ENCODE peak calls at places on chromosomes 13 and 19, in six cellular contexts. One of them, this sample, is unnamed.
A peak's percentile ranks its signal among the peaks of the same experiment; 100 is the strongest.

GRCh38 chr13:39886336-39886735 is 230.9 kb downstream of the COG6 start:
- DNase-seq in T-helper 1 cell: no peak
- DNase-seq in left ventricle myocardium inferior: no peak
- DNase-seq in NCI-H2171 treated with DMSO at 0.1 percent for 48 hours: no peak
- DNase-seq in NCI-H1092: no peak
- DNase-seq in NCI-H2029: no peak
- DNase-seq in this sample: no peak

GRCh38 chr13:97627566-97627965 is 193.6 kb downstream of the RAP2A start:
- DNase-seq in T-helper 1 cell: no peak
- DNase-seq in left ventricle myocardium inferior: peak; percentile 43
- DNase-seq in NCI-H2171 treated with DMSO at 0.1 percent for 48 hours: peak; percentile 95
- DNase-seq in NCI-H1092: peak; percentile 13
- DNase-seq in NCI-H2029: no peak
- DNase-seq in this sample: no peak

GRCh38 chr19:48475369-48476068 is 6.3 kb downstream of the CYTH2 start:
- DNase-seq in T-helper 1 cell: no peak
- DNase-seq in left ventricle myocardium inferior: no peak
- DNase-seq in NCI-H2171 treated with DMSO at 0.1 percent for 48 hours: no peak
- DNase-seq in NCI-H1092: no peak
- DNase-seq in NCI-H2029: no peak
- DNase-seq in this sample: no peak

GRCh38 chr13:51158365-51158764 is 47.3 kb upstream of the C13orf42 start:
- DNase-seq in T-helper 1 cell: no peak
- DNase-seq in left ventricle myocardium inferior: no peak
- DNase-seq in NCI-H2171 treated with DMSO at 0.1 percent for 48 hours: no peak
- DNase-seq in NCI-H1092: no peak
- DNase-seq in NCI-H2029: no peak
- DNase-seq in this sample: no peak

GRCh38 chr13:33348366-33348765 is 62.8 kb upstream of the STARD13 start:
- DNase-seq in T-helper 1 cell: no peak
- DNase-seq in left ventricle myocardium inferior: no peak
- DNase-seq in NCI-H2171 treated with DMSO at 0.1 percent for 48 hours: no peak
- DNase-seq in NCI-H1092: no peak
- DNase-seq in NCI-H2029: no peak
- DNase-seq in this sample: no peak

GRCh38 chr19:7611541-7612279 is 16.0 kb downstream of the CAMSAP3 start:
- DNase-seq in T-helper 1 cell: no peak
- DNase-seq in left ventricle myocardium inferior: no peak
- DNase-seq in NCI-H2171 treated with DMSO at 0.1 percent for 48 hours: no peak
- DNase-seq in NCI-H1092: no peak
- DNase-seq in NCI-H2029: no peak
- DNase-seq in this sample: no peak

GRCh38 chr13:33761744-33762143 is 56.2 kb upstream of the RFC3 start:
- DNase-seq in T-helper 1 cell: no peak
- DNase-seq in left ventricle myocardium inferior: no peak
- DNase-seq in NCI-H2171 treated with DMSO at 0.1 percent for 48 hours: peak; percentile 44
- DNase-seq in NCI-H1092: peak; percentile 56
- DNase-seq in NCI-H2029: no peak
- DNase-seq in this sample: peak; percentile 10

GRCh38 chr19:46049597-46049996 is 8.8 kb upstream of the IGFL4 start:
- DNase-seq in T-helper 1 cell: no peak
- DNase-seq in left ventricle myocardium inferior: no peak
- DNase-seq in NCI-H2171 treated with DMSO at 0.1 percent for 48 hours: no peak
- DNase-seq in NCI-H1092: no peak
- DNase-seq in NCI-H2029: no peak
- DNase-seq in this sample: no peak

GRCh38 chr19:46716013-46716671 is 772 bp downstream of the PRKD2 start:
- DNase-seq in T-helper 1 cell: no peak
- DNase-seq in left ventricle myocardium inferior: no peak
- DNase-seq in NCI-H2171 treated with DMSO at 0.1 percent for 48 hours: peak; percentile 37
- DNase-seq in NCI-H1092: no peak
- DNase-seq in NCI-H2029: no peak
- DNase-seq in this sample: no peak

GRCh38 chr19:10884273-10884672 is 12.9 kb downstream of the CARM1 start:
- DNase-seq in T-helper 1 cell: no peak
- DNase-seq in left ventricle myocardium inferior: no peak
- DNase-seq in NCI-H2171 treated with DMSO at 0.1 percent for 48 hours: no peak
- DNase-seq in NCI-H1092: no peak
- DNase-seq in NCI-H2029: no peak
- DNase-seq in this sample: no peak

GRCh38 chr19:57887195-57887941 is 1.5 kb downstream of the ZNF814 start:
- DNase-seq in T-helper 1 cell: no peak
- DNase-seq in left ventricle myocardium inferior: no peak
- DNase-seq in NCI-H2171 treated with DMSO at 0.1 percent for 48 hours: peak; percentile 20
- DNase-seq in NCI-H1092: no peak
- DNase-seq in NCI-H2029: no peak
- DNase-seq in this sample: no peak

GRCh38 chr19:2274937-2275535 is 6.9 kb downstream of the PEAK3 start:
- DNase-seq in T-helper 1 cell: no peak
- DNase-seq in left ventricle myocardium inferior: peak; percentile 64
- DNase-seq in NCI-H2171 treated with DMSO at 0.1 percent for 48 hours: peak; percentile 60
- DNase-seq in NCI-H1092: peak; percentile 29
- DNase-seq in NCI-H2029: no peak
- DNase-seq in this sample: peak; percentile 74

GRCh38 chr13:112812306-112813034 is 122.6 kb downstream of the ATP11A start:
- DNase-seq in T-helper 1 cell: no peak
- DNase-seq in left ventricle myocardium inferior: no peak
- DNase-seq in NCI-H2171 treated with DMSO at 0.1 percent for 48 hours: peak; percentile 72
- DNase-seq in NCI-H1092: no peak
- DNase-seq in NCI-H2029: no peak
- DNase-seq in this sample: no peak

GRCh38 chr13:74217816-74218215 is 83.6 kb upstream of the KLF12 start:
- DNase-seq in T-helper 1 cell: no peak
- DNase-seq in left ventricle myocardium inferior: no peak
- DNase-seq in NCI-H2171 treated with DMSO at 0.1 percent for 48 hours: no peak
- DNase-seq in NCI-H1092: no peak
- DNase-seq in NCI-H2029: no peak
- DNase-seq in this sample: no peak